ENCODE peak calls at places on chromosomes 7 and 10, in ten cellular contexts. One of them, this sample, is unnamed.

GRCh38 chr10:70677016-70677415 is 4.7 kb downstream of the ADAMTS14 start:
- DNase-seq in naive thymus-derived CD4-positive, alpha-beta T cell: no peak
- DNase-seq in SJSA1: no peak
- DNase-seq in MCF 10A: no peak
- DNase-seq in stimulated activated naive CD8-positive, alpha-beta T cell treated with anti-CD3 and anti-CD28 coated beads, Interleukin-15, Interleukin-2, amounts not matched to agents 100 U/mL and 50 U/mL, for 24 hours: no peak
- DNase-seq in nephron progenitor cell: no peak
- DNase-seq in fibroblast of pulmonary artery: no peak
- DNase-seq in cardiac fibroblast: no peak
- DNase-seq in amygdala: no peak
- DNase-seq in EL: no peak
- DNase-seq in this sample: no peak

GRCh38 chr10:91540714-91541113 is 92.2 kb downstream of the PPP1R3C start:
- DNase-seq in EL: peak; percentile 32
- DNase-seq in cardiac fibroblast: peak; percentile 78
- DNase-seq in SJSA1: no peak
- DNase-seq in nephron progenitor cell: no peak
- DNase-seq in stimulated activated naive CD8-positive, alpha-beta T cell treated with anti-CD3 and anti-CD28 coated beads, Interleukin-15, Interleukin-2, amounts not matched to agents 100 U/mL and 50 U/mL, for 24 hours: no peak
- DNase-seq in MCF 10A: no peak
- DNase-seq in naive thymus-derived CD4-positive, alpha-beta T cell: no peak
- DNase-seq in fibroblast of pulmonary artery: no peak
- DNase-seq in amygdala: no peak
- DNase-seq in this sample: no peak

GRCh38 chr10:58157076-58157766 is 110.5 kb downstream of the IPMK start:
- DNase-seq in amygdala: no peak
- DNase-seq in EL: peak; percentile 96
- DNase-seq in fibroblast of pulmonary artery: peak; percentile 100
- DNase-seq in cardiac fibroblast: peak; percentile 100
- DNase-seq in MCF 10A: peak; percentile 99
- DNase-seq in SJSA1: peak; percentile 84
- DNase-seq in nephron progenitor cell: no peak
- DNase-seq in naive thymus-derived CD4-positive, alpha-beta T cell: no peak
- DNase-seq in stimulated activated naive CD8-positive, alpha-beta T cell treated with anti-CD3 and anti-CD28 coated beads, Interleukin-15, Interleukin-2, amounts not matched to agents 100 U/mL and 50 U/mL, for 24 hours: no peak
- DNase-seq in this sample: no peak

GRCh38 chr7:54664235-54665228 is 94.5 kb downstream of the SEC61G start:
- DNase-seq in amygdala: no peak
- DNase-seq in stimulated activated naive CD8-positive, alpha-beta T cell treated with anti-CD3 and anti-CD28 coated beads, Interleukin-15, Interleukin-2, amounts not matched to agents 100 U/mL and 50 U/mL, for 24 hours: peak; percentile 17
- DNase-seq in MCF 10A: peak; percentile 52
- DNase-seq in cardiac fibroblast: peak; percentile 39
- DNase-seq in naive thymus-derived CD4-positive, alpha-beta T cell: no peak
- DNase-seq in EL: peak; percentile 25
- DNase-seq in nephron progenitor cell: peak; percentile 85
- DNase-seq in fibroblast of pulmonary artery: peak; percentile 1
- DNase-seq in SJSA1: peak; percentile 8
- DNase-seq in this sample: no peak

GRCh38 chr10:79072041-79072441 is 3.3 kb downstream of the ZMIZ1 start:
- DNase-seq in naive thymus-derived CD4-positive, alpha-beta T cell: no peak
- DNase-seq in nephron progenitor cell: no peak
- DNase-seq in amygdala: no peak
- DNase-seq in stimulated activated naive CD8-positive, alpha-beta T cell treated with anti-CD3 and anti-CD28 coated beads, Interleukin-15, Interleukin-2, amounts not matched to agents 100 U/mL and 50 U/mL, for 24 hours: no peak
- DNase-seq in cardiac fibroblast: no peak
- DNase-seq in SJSA1: no peak
- DNase-seq in MCF 10A: no peak
- DNase-seq in fibroblast of pulmonary artery: no peak
- DNase-seq in EL: no peak
- DNase-seq in this sample: no peak

GRCh38 chr7:100642534-100642907 is 1.2 kb upstream of the TFR2 start:
- DNase-seq in fibroblast of pulmonary artery: no peak
- DNase-seq in cardiac fibroblast: no peak
- DNase-seq in MCF 10A: no peak
- DNase-seq in amygdala: no peak
- DNase-seq in SJSA1: no peak
- DNase-seq in stimulated activated naive CD8-positive, alpha-beta T cell treated with anti-CD3 and anti-CD28 coated beads, Interleukin-15, Interleukin-2, amounts not matched to agents 100 U/mL and 50 U/mL, for 24 hours: peak; percentile 41
- DNase-seq in nephron progenitor cell: peak; percentile 27
- DNase-seq in EL: no peak
- DNase-seq in naive thymus-derived CD4-positive, alpha-beta T cell: no peak
- DNase-seq in this sample: no peak

GRCh38 chr10:122341141-122341810 is 33.2 kb upstream of the PLEKHA1 start:
- DNase-seq in naive thymus-derived CD4-positive, alpha-beta T cell: no peak
- DNase-seq in nephron progenitor cell: no peak
- DNase-seq in EL: no peak
- DNase-seq in MCF 10A: no peak
- DNase-seq in SJSA1: no peak
- DNase-seq in stimulated activated naive CD8-positive, alpha-beta T cell treated with anti-CD3 and anti-CD28 coated beads, Interleukin-15, Interleukin-2, amounts not matched to agents 100 U/mL and 50 U/mL, for 24 hours: no peak
- DNase-seq in cardiac fibroblast: no peak
- DNase-seq in amygdala: no peak
- DNase-seq in fibroblast of pulmonary artery: peak; percentile 41
- DNase-seq in this sample: no peak

GRCh38 chr7:43851796-43852195 is 17.5 kb downstream of the MRPS24 start:
- DNase-seq in stimulated activated naive CD8-positive, alpha-beta T cell treated with anti-CD3 and anti-CD28 coated beads, Interleukin-15, Interleukin-2, amounts not matched to agents 100 U/mL and 50 U/mL, for 24 hours: no peak
- DNase-seq in naive thymus-derived CD4-positive, alpha-beta T cell: no peak
- DNase-seq in SJSA1: no peak
- DNase-seq in MCF 10A: no peak
- DNase-seq in cardiac fibroblast: no peak
- DNase-seq in amygdala: no peak
- DNase-seq in EL: no peak
- DNase-seq in nephron progenitor cell: no peak
- DNase-seq in fibroblast of pulmonary artery: no peak
- DNase-seq in this sample: no peak

This sample was measured in breast epithelium.